ENCODE peak calls at places on chromosome 7, in six cellular contexts. M, Q, G, I, N and A are unnamed samples.

GRCh38 chr7:40470817-40471216 is 336.0 kb downstream of the SUGCT start:
- DNase-seq in M (no peak), N (no peak), Q (no peak), G (peak), I (no peak), A (no peak)

GRCh38 chr7:155210386-155210785 is 87.3 kb upstream of the INSIG1 start:
- DNase-seq in G (no peak), M (no peak), N (peak), Q (no peak), I (no peak), A (no peak)

GRCh38 chr7:148865283-148865682 is 18.8 kb downstream of the EZH2 start:
- DNase-seq in M (no peak), Q (no peak), G (no peak), N (no peak), I (no peak), A (no peak)

GRCh38 chr7:574661-575395 is 55.2 kb upstream of the PDGFA start:
- DNase-seq in N (no peak), Q (no peak), M (no peak), G (no peak), I (no peak), A (no peak)

GRCh38 chr7:135759537-135759936 is 10.9 kb upstream of the FAM180A start:
- DNase-seq in I (no peak), M (no peak), N (no peak), G (no peak), Q (no peak), A (no peak)

GRCh38 chr7:21886396-21886795 is 59.3 kb downstream of the CDCA7L start:
- DNase-seq in Q (no peak), M (peak), N (no peak), G (no peak), I (no peak), A (no peak)

GRCh38 chr7:101666751-101667150 is 37.7 kb upstream of the MYL10 start:
- DNase-seq in G (no peak), I (no peak), M (no peak), N (no peak), Q (no peak), A (no peak)

GRCh38 chr7:75915416-75916156 is 631 bp downstream of the POR start:
- DNase-seq in Q (peak), M (peak), N (peak), I (no peak), G (peak), A (no peak)

GRCh38 chr7:115654384-115655181 is 376.0 kb downstream of the TFEC start:
- DNase-seq in I (no peak), G (peak), M (no peak), N (no peak), Q (no peak), A (no peak)

GRCh38 chr7:25028370-25028971 is 48.5 kb upstream of the OSBPL3 start:
- DNase-seq in G (peak), I (no peak), M (no peak), N (no peak), Q (no peak), A (no peak)

GRCh38 chr7:134943785-134944400 is 42.4 kb upstream of the AGBL3 start:
- DNase-seq in G (no peak), I (no peak), N (peak), Q (no peak), M (no peak), A (no peak)

GRCh38 chr7:80403686-80404241 is 108.1 kb downstream of the GNAT3 start:
- DNase-seq in N (no peak), Q (no peak), G (peak), I (no peak), M (no peak), A (no peak)

GRCh38 chr7:21719846-21720245 is 177.0 kb downstream of the DNAH11 start:
- DNase-seq in I (no peak), Q (no peak), G (no peak), M (no peak), N (no peak), A (no peak)

GRCh38 chr7:140923358-140924006 is 1.2 kb downstream of the BRAF start:
- DNase-seq in M (peak), G (peak), I (no peak), N (peak), Q (no peak), A (no peak)

GRCh38 chr7:33986951-33987948 is 81.9 kb downstream of the BMPER start:
- DNase-seq in N (no peak), Q (no peak), M (no peak), G (peak), I (no peak), A (no peak)

GRCh38 chr7:92665926-92666325 is 75.7 kb upstream of the FAM133B start:
- DNase-seq in N (no peak), Q (no peak), M (no peak), I (no peak), G (no peak), A (no peak)

GRCh38 chr7:87231243-87231642 is 11.7 kb upstream of the TMEM243 start:
- DNase-seq in I (no peak), M (no peak), G (no peak), Q (no peak), N (no peak), A (no peak)

GRCh38 chr7:12729112-12729511 is 41.7 kb downstream of the ARL4A start:
- DNase-seq in M (no peak), N (no peak), G (peak), I (no peak), Q (peak), A (no peak)

GRCh38 chr7:51261950-51262795 is 54.4 kb downstream of the COBL start:
- DNase-seq in G (no peak), N (no peak), M (no peak), Q (no peak), I (no peak), A (no peak)

GRCh38 chr7:94700926-94701554 is 45.1 kb upstream of the SGCE start:
- DNase-seq in I (no peak), M (no peak), N (no peak), Q (no peak), G (no peak), A (no peak)

GRCh38 chr7:8380130-8380529 is 53.3 kb upstream of the NXPH1 start:
- DNase-seq in N (no peak), G (no peak), M (no peak), Q (no peak), I (no peak), A (no peak)

GRCh38 chr7:29723599-29723998 is 82.7 kb upstream of the WIPF3 start:
- DNase-seq in G (peak), Q (no peak), I (no peak), M (no peak), N (no peak), A (no peak)

GRCh38 chr7:77409739-77410545 is 6.2 kb downstream of the GSAP start:
- DNase-seq in I (no peak), N (no peak), M (no peak), G (peak), Q (no peak), A (no peak)

GRCh38 chr7:157089100-157089510 is 49.6 kb upstream of the UBE3C start:
- DNase-seq in M (no peak), G (no peak), N (no peak), Q (no peak), I (no peak), A (no peak)

GRCh38 chr7:39741942-39742623 is 118.7 kb downstream of the RALA start:
- DNase-seq in N (no peak), M (peak), Q (no peak), I (no peak), G (peak), A (no peak)

GRCh38 chr7:5657901-5658300 is 123.6 kb downstream of the RNF216 start:
- DNase-seq in N (no peak), G (peak), M (no peak), I (no peak), Q (no peak), A (no peak)

GRCh38 chr7:142513221-142513955 is 235.9 kb upstream of the PRSS1 start:
- DNase-seq in N (no peak), G (no peak), M (no peak), I (no peak), Q (no peak), A (no peak)

GRCh38 chr7:84999450-84999849 is 187.4 kb downstream of the SEMA3D start:
- DNase-seq in I (no peak), G (no peak), M (no peak), N (no peak), Q (no peak), A (no peak)
- TF ChIP-seq CTCF in I (no peak), G (no peak), M (no peak), N (no peak), Q (no peak), A (no peak)

DNA sequence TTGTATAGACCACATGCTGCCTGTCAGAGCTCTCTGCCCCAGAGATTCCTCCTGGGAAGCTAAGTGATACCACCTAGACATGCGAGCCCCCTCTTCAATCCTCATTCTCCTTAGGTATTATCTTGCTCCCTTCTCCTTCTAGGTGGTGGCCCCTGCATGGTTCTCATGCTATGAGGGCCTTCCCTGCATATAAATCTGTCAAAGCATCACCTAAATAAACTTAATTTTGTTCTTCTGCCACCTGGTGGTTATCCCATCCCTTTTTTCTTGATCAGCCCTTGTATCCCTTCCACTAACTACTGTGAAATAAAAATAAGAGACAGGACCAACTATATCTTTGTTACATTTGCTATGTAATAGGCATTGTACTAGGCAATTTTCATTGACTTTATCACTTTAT is 242.1 kb downstream of the CDC14C start:
- DNase-seq in M (no peak), G (no peak), N (peak), Q (no peak), I (no peak), A (no peak)
- TF ChIP-seq CTCF in M (peak), G (no peak), N (peak), Q (no peak), I (peak), A (peak)

DNA sequence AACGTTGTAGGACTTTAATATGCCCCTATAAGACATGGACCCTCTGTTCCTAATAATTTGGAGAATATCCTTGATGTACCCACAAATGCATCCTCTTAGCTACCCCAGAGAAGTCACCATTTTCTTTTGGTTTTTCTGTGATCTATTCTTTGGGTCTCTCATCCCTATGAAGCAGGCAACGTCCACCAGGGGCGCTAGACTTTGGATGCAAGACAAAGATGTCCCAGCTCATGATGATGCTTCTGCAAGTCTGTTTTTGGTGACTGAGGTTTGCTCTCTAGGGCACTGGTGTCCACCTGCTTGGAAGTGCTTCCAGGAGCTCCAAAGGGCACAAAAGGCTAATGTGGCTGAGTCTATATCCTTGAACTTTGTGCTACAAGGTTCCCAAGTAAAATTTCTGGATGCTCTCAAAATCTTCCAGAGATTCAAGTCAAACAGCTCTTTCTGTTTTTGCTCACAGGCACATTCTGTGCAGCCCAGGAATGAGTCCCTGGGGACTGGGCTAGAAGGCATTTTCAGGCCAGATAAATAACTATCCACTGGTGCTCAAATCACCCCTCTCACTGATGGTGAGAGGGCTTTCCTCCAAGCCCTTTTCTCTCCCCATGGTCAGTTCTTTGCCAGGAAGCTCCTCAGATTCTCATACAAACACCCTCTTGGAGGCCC is 166.4 kb downstream of the C7orf25 start:
- DNase-seq in M (peak), G (peak), N (peak), Q (peak), I (no peak), A (no peak)
- TF ChIP-seq CTCF in M (peak), G (peak), N (peak), Q (peak), I (peak), A (peak)

DNA sequence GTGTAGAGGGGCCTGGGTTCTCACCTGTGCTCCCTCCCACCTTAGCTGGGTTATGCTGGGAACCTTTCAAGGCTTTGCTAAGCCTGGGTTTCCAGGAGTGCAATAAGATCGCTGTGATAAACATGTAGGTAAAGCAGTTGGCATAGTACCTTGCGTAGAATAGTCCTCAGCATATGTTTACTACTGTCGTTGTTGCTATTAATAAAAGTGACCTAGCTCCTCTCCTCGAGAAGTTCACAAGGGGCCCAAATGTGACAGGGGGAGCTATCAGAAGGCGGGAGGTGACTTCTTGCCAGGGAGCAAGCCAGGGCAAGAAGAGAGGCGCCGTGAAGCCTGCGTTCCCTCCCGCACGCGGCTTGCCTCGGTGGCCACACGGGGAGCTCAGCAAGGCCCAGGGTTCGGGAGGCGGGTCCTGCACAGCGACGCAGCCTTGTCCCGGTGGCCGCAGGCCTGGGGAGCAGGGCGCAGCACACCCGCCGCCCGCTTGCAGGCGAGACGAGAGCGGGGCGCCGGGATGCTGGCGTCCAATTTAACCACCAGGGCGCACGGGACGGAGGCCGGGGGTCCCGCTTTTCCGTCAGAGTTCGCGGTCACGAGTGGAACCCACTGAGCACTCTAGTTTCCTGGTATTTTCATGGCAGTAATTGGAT is 106.2 kb downstream of the SNX10 start:
- DNase-seq in Q (peak), G (no peak), N (peak), M (peak), I (no peak), A (peak)
- TF ChIP-seq CTCF in Q (no peak), G (no peak), N (peak), M (no peak), I (peak), A (peak)

GRCh38 chr7:96179341-96179740 is 142.6 kb downstream of the SLC25A13 start:
- DNase-seq in G (peak), N (no peak), I (no peak), Q (no peak), M (no peak), A (no peak)

GRCh38 chr7:96181174-96181573 is 140.7 kb downstream of the SLC25A13 start:
- DNase-seq in Q (no peak), N (no peak), G (peak), I (no peak), M (no peak), A (no peak)

GRCh38 chr7:96177353-96177752 is 144.5 kb downstream of the SLC25A13 start:
- DNase-seq in I (no peak), M (no peak), Q (no peak), N (no peak), G (no peak), A (no peak)

GRCh38 chr7:96178581-96178980 is 143.3 kb downstream of the SLC25A13 start:
- DNase-seq in I (no peak), M (no peak), N (no peak), G (no peak), Q (no peak), A (no peak)

GRCh38 chr7:96179863-96180262 is 142.0 kb downstream of the SLC25A13 start:
- DNase-seq in M (no peak), G (no peak), I (no peak), Q (no peak), N (no peak), A (no peak)
- TF ChIP-seq CTCF in M (no peak), G (no peak), I (no peak), Q (no peak), N (no peak), A (no peak)

GRCh38 chr7:2482725-2483451 is 6.7 kb upstream of the GRIFIN start:
- DNase-seq in N (no peak), Q (no peak), G (no peak), I (no peak), M (no peak), A (no peak)
- TF ChIP-seq CTCF in N (peak), Q (no peak), G (no peak), I (no peak), M (no peak), A (no peak)

GRCh38 chr7:108118959-108119358 is 11.2 kb downstream of the LAMB4 start:
- DNase-seq in Q (no peak), N (no peak), G (no peak), I (no peak), M (no peak), A (no peak)
- TF ChIP-seq CTCF in Q (no peak), N (no peak), G (no peak), I (no peak), M (peak), A (peak)

DNA sequence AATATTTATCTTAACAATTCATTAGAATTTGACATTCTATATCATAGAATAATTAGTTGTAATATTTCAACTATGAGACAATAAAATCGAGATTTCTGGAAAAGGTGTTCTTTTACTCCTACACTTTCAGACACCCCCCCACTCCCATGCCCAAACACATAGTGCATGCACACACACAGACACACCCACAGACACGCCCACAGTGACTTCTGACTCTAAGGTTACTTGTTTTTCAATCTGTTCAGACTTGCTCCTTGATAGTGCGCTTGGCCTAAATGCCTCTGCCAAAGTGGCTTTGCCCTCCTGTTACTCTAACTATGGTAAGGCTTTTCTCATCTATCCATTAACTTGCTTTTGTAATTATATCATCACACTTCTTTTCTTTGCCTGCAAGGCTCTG is 144.0 kb upstream of the PPP1R3A start:
- DNase-seq in I (no peak), Q (no peak), N (no peak), G (no peak), M (no peak), A (no peak)
- TF ChIP-seq CTCF in I (no peak), Q (no peak), N (no peak), G (no peak), M (no peak), A (no peak)